ENCODE peak calls at places on chromosomes 11 and 22, in ten cellular contexts. One of them, this sample, is unnamed.

GRCh38 chr22:46587067-46587471 is 33.1 kb upstream of the GRAMD4 start:
- DNase-seq in NCI-H460: no peak
- DNase-seq in activated T-cell treated with anti-CD3 and anti-CD28 coated beads for 48 hours: no peak
- DNase-seq in left lung: no peak
- DNase-seq in kidney glomerular epithelial cell: no peak
- DNase-seq in stimulated activated CD4-positive, alpha-beta T cell treated with anti-CD3 and anti-CD28 coated beads, TNF-alpha, amount 100 ng/mL, for 24 hours: no peak
- DNase-seq in EL: no peak
- DNase-seq in stomach: no peak
- DNase-seq in foreskin melanocyte: no peak
- DNase-seq in HAP-1: no peak
- DNase-seq in this sample: no peak

GRCh38 chr11:62680825-62681240 is 2.0 kb upstream of the UBXN1 start:
- DNase-seq in NCI-H460: peak
- DNase-seq in activated T-cell treated with anti-CD3 and anti-CD28 coated beads for 48 hours: peak
- DNase-seq in left lung: no peak
- DNase-seq in kidney glomerular epithelial cell: peak
- DNase-seq in stimulated activated CD4-positive, alpha-beta T cell treated with anti-CD3 and anti-CD28 coated beads, TNF-alpha, amount 100 ng/mL, for 24 hours: no peak
- DNase-seq in EL: peak
- DNase-seq in stomach: peak
- DNase-seq in foreskin melanocyte: peak
- DNase-seq in HAP-1: peak
- DNase-seq in this sample: no peak

GRCh38 chr11:102836290-102836875 is 7.0 kb downstream of the MMP3 start:
- DNase-seq in NCI-H460: no peak
- DNase-seq in activated T-cell treated with anti-CD3 and anti-CD28 coated beads for 48 hours: no peak
- DNase-seq in left lung: no peak
- DNase-seq in kidney glomerular epithelial cell: no peak
- DNase-seq in stimulated activated CD4-positive, alpha-beta T cell treated with anti-CD3 and anti-CD28 coated beads, TNF-alpha, amount 100 ng/mL, for 24 hours: no peak
- DNase-seq in EL: peak
- DNase-seq in stomach: no peak
- DNase-seq in foreskin melanocyte: no peak
- DNase-seq in HAP-1: no peak
- DNase-seq in this sample: no peak

GRCh38 chr11:13475091-13475490 is 12.1 kb upstream of the BTBD10 start:
- DNase-seq in NCI-H460: no peak
- DNase-seq in activated T-cell treated with anti-CD3 and anti-CD28 coated beads for 48 hours: no peak
- DNase-seq in left lung: no peak
- DNase-seq in kidney glomerular epithelial cell: no peak
- DNase-seq in stimulated activated CD4-positive, alpha-beta T cell treated with anti-CD3 and anti-CD28 coated beads, TNF-alpha, amount 100 ng/mL, for 24 hours: no peak
- DNase-seq in EL: no peak
- DNase-seq in stomach: no peak
- DNase-seq in foreskin melanocyte: no peak
- DNase-seq in HAP-1: no peak
- DNase-seq in this sample: no peak

GRCh38 chr22:47597041-47597440 is 834.6 kb downstream of the TBC1D22A start:
- DNase-seq in NCI-H460: no peak
- DNase-seq in activated T-cell treated with anti-CD3 and anti-CD28 coated beads for 48 hours: no peak
- DNase-seq in left lung: no peak
- DNase-seq in kidney glomerular epithelial cell: no peak
- DNase-seq in stimulated activated CD4-positive, alpha-beta T cell treated with anti-CD3 and anti-CD28 coated beads, TNF-alpha, amount 100 ng/mL, for 24 hours: no peak
- DNase-seq in EL: no peak
- DNase-seq in stomach: no peak
- DNase-seq in foreskin melanocyte: no peak
- DNase-seq in HAP-1: no peak
- DNase-seq in this sample: no peak

GRCh38 chr11:61828379-61828628 is 204 bp downstream of the FADS2 start:
- DNase-seq in NCI-H460: no peak
- DNase-seq in activated T-cell treated with anti-CD3 and anti-CD28 coated beads for 48 hours: no peak
- DNase-seq in left lung: no peak
- DNase-seq in kidney glomerular epithelial cell: no peak
- DNase-seq in stimulated activated CD4-positive, alpha-beta T cell treated with anti-CD3 and anti-CD28 coated beads, TNF-alpha, amount 100 ng/mL, for 24 hours: no peak
- DNase-seq in EL: no peak
- DNase-seq in stomach: no peak
- DNase-seq in foreskin melanocyte: no peak
- DNase-seq in HAP-1: no peak
- DNase-seq in this sample: no peak

GRCh38 chr11:93020248-93021088 is 51.0 kb downstream of the MTNR1B start:
- DNase-seq in NCI-H460: no peak
- DNase-seq in activated T-cell treated with anti-CD3 and anti-CD28 coated beads for 48 hours: no peak
- DNase-seq in left lung: no peak
- DNase-seq in kidney glomerular epithelial cell: peak
- DNase-seq in stimulated activated CD4-positive, alpha-beta T cell treated with anti-CD3 and anti-CD28 coated beads, TNF-alpha, amount 100 ng/mL, for 24 hours: no peak
- DNase-seq in EL: peak
- DNase-seq in stomach: no peak
- DNase-seq in foreskin melanocyte: no peak
- DNase-seq in HAP-1: no peak
- DNase-seq in this sample: peak

GRCh38 chr22:27534720-27535125 is 266.8 kb downstream of the MN1 start:
- DNase-seq in NCI-H460: peak
- DNase-seq in activated T-cell treated with anti-CD3 and anti-CD28 coated beads for 48 hours: no peak
- DNase-seq in left lung: no peak
- DNase-seq in kidney glomerular epithelial cell: no peak
- DNase-seq in stimulated activated CD4-positive, alpha-beta T cell treated with anti-CD3 and anti-CD28 coated beads, TNF-alpha, amount 100 ng/mL, for 24 hours: no peak
- DNase-seq in EL: peak
- DNase-seq in stomach: no peak
- DNase-seq in foreskin melanocyte: no peak
- DNase-seq in HAP-1: no peak
- DNase-seq in this sample: no peak

GRCh38 chr11:46808804-46809431 is 37.2 kb downstream of the CKAP5 start:
- DNase-seq in NCI-H460: peak
- DNase-seq in activated T-cell treated with anti-CD3 and anti-CD28 coated beads for 48 hours: no peak
- DNase-seq in left lung: no peak
- DNase-seq in kidney glomerular epithelial cell: peak
- DNase-seq in stimulated activated CD4-positive, alpha-beta T cell treated with anti-CD3 and anti-CD28 coated beads, TNF-alpha, amount 100 ng/mL, for 24 hours: no peak
- DNase-seq in EL: peak
- DNase-seq in stomach: no peak
- DNase-seq in foreskin melanocyte: peak
- DNase-seq in HAP-1: peak
- DNase-seq in this sample: no peak

GRCh38 chr11:64232182-64233018 is 2.0 kb upstream of the VEGFB start:
- DNase-seq in NCI-H460: no peak
- DNase-seq in activated T-cell treated with anti-CD3 and anti-CD28 coated beads for 48 hours: no peak
- DNase-seq in left lung: no peak
- DNase-seq in kidney glomerular epithelial cell: no peak
- DNase-seq in stimulated activated CD4-positive, alpha-beta T cell treated with anti-CD3 and anti-CD28 coated beads, TNF-alpha, amount 100 ng/mL, for 24 hours: no peak
- DNase-seq in EL: no peak
- DNase-seq in stomach: no peak
- DNase-seq in foreskin melanocyte: no peak
- DNase-seq in HAP-1: no peak
- DNase-seq in this sample: no peak

GRCh38 chr11:12769834-12770345 is 95.7 kb downstream of the TEAD1 start:
- DNase-seq in NCI-H460: peak
- DNase-seq in activated T-cell treated with anti-CD3 and anti-CD28 coated beads for 48 hours: no peak
- DNase-seq in left lung: no peak
- DNase-seq in kidney glomerular epithelial cell: peak
- DNase-seq in stimulated activated CD4-positive, alpha-beta T cell treated with anti-CD3 and anti-CD28 coated beads, TNF-alpha, amount 100 ng/mL, for 24 hours: no peak
- DNase-seq in EL: peak
- DNase-seq in stomach: no peak
- DNase-seq in foreskin melanocyte: no peak
- DNase-seq in HAP-1: no peak
- DNase-seq in this sample: no peak

GRCh38 chr11:2205214-2205770 is 33.7 kb upstream of the TH start:
- DNase-seq in NCI-H460: no peak
- DNase-seq in activated T-cell treated with anti-CD3 and anti-CD28 coated beads for 48 hours: no peak
- DNase-seq in left lung: peak
- DNase-seq in kidney glomerular epithelial cell: no peak
- DNase-seq in stimulated activated CD4-positive, alpha-beta T cell treated with anti-CD3 and anti-CD28 coated beads, TNF-alpha, amount 100 ng/mL, for 24 hours: no peak
- DNase-seq in EL: no peak
- DNase-seq in stomach: no peak
- DNase-seq in foreskin melanocyte: no peak
- DNase-seq in HAP-1: no peak
- DNase-seq in this sample: no peak

GRCh38 chr11:79226136-79226535 is 214.7 kb downstream of the TENM4 start:
- DNase-seq in NCI-H460: no peak
- DNase-seq in activated T-cell treated with anti-CD3 and anti-CD28 coated beads for 48 hours: no peak
- DNase-seq in left lung: no peak
- DNase-seq in kidney glomerular epithelial cell: no peak
- DNase-seq in stimulated activated CD4-positive, alpha-beta T cell treated with anti-CD3 and anti-CD28 coated beads, TNF-alpha, amount 100 ng/mL, for 24 hours: no peak
- DNase-seq in EL: no peak
- DNase-seq in stomach: no peak
- DNase-seq in foreskin melanocyte: no peak
- DNase-seq in HAP-1: no peak
- DNase-seq in this sample: no peak

GRCh38 chr11:120306519-120307242 is 18.4 kb upstream of the TLCD5 start:
- DNase-seq in NCI-H460: peak
- DNase-seq in activated T-cell treated with anti-CD3 and anti-CD28 coated beads for 48 hours: no peak
- DNase-seq in left lung: no peak
- DNase-seq in kidney glomerular epithelial cell: peak
- DNase-seq in stimulated activated CD4-positive, alpha-beta T cell treated with anti-CD3 and anti-CD28 coated beads, TNF-alpha, amount 100 ng/mL, for 24 hours: no peak
- DNase-seq in EL: peak
- DNase-seq in stomach: peak
- DNase-seq in foreskin melanocyte: peak
- DNase-seq in HAP-1: peak
- DNase-seq in this sample: no peak

GRCh38 chr11:22479133-22479690 is 141.0 kb downstream of the SLC17A6 start:
- DNase-seq in NCI-H460: no peak
- DNase-seq in activated T-cell treated with anti-CD3 and anti-CD28 coated beads for 48 hours: no peak
- DNase-seq in left lung: no peak
- DNase-seq in kidney glomerular epithelial cell: no peak
- DNase-seq in stimulated activated CD4-positive, alpha-beta T cell treated with anti-CD3 and anti-CD28 coated beads, TNF-alpha, amount 100 ng/mL, for 24 hours: no peak
- DNase-seq in EL: no peak
- DNase-seq in stomach: no peak
- DNase-seq in foreskin melanocyte: no peak
- DNase-seq in HAP-1: no peak
- DNase-seq in this sample: no peak

GRCh38 chr11:44030276-44030932 is 17.4 kb upstream of the ACCSL start:
- DNase-seq in NCI-H460: no peak
- DNase-seq in activated T-cell treated with anti-CD3 and anti-CD28 coated beads for 48 hours: no peak
- DNase-seq in left lung: peak
- DNase-seq in kidney glomerular epithelial cell: peak
- DNase-seq in stimulated activated CD4-positive, alpha-beta T cell treated with anti-CD3 and anti-CD28 coated beads, TNF-alpha, amount 100 ng/mL, for 24 hours: no peak
- DNase-seq in EL: no peak
- DNase-seq in stomach: no peak
- DNase-seq in foreskin melanocyte: no peak
- DNase-seq in HAP-1: no peak
- DNase-seq in this sample: no peak

GRCh38 chr11:2462986-2463765 is 18.4 kb downstream of the KCNQ1 start:
- DNase-seq in NCI-H460: no peak
- DNase-seq in activated T-cell treated with anti-CD3 and anti-CD28 coated beads for 48 hours: no peak
- DNase-seq in left lung: peak
- DNase-seq in kidney glomerular epithelial cell: no peak
- DNase-seq in stimulated activated CD4-positive, alpha-beta T cell treated with anti-CD3 and anti-CD28 coated beads, TNF-alpha, amount 100 ng/mL, for 24 hours: no peak
- DNase-seq in EL: no peak
- DNase-seq in stomach: peak
- DNase-seq in foreskin melanocyte: no peak
- DNase-seq in HAP-1: no peak
- DNase-seq in this sample: no peak

GRCh38 chr11:44550123-44550522 is 15.3 kb upstream of the CD82 start:
- DNase-seq in NCI-H460: no peak
- DNase-seq in activated T-cell treated with anti-CD3 and anti-CD28 coated beads for 48 hours: no peak
- DNase-seq in left lung: no peak
- DNase-seq in kidney glomerular epithelial cell: no peak
- DNase-seq in stimulated activated CD4-positive, alpha-beta T cell treated with anti-CD3 and anti-CD28 coated beads, TNF-alpha, amount 100 ng/mL, for 24 hours: no peak
- DNase-seq in EL: no peak
- DNase-seq in stomach: no peak
- DNase-seq in foreskin melanocyte: no peak
- DNase-seq in HAP-1: no peak
- DNase-seq in this sample: no peak

GRCh38 chr11:102451041-102451692 is 1.4 kb downstream of the TMEM123 start:
- DNase-seq in NCI-H460: no peak
- DNase-seq in activated T-cell treated with anti-CD3 and anti-CD28 coated beads for 48 hours: no peak
- DNase-seq in left lung: no peak
- DNase-seq in kidney glomerular epithelial cell: peak
- DNase-seq in stimulated activated CD4-positive, alpha-beta T cell treated with anti-CD3 and anti-CD28 coated beads, TNF-alpha, amount 100 ng/mL, for 24 hours: no peak
- DNase-seq in EL: no peak
- DNase-seq in stomach: no peak
- DNase-seq in foreskin melanocyte: no peak
- DNase-seq in HAP-1: no peak
- DNase-seq in this sample: no peak

GRCh38 chr22:38870312-38870741 is 1.7 kb downstream of the CBX6 start:
- DNase-seq in NCI-H460: peak
- DNase-seq in activated T-cell treated with anti-CD3 and anti-CD28 coated beads for 48 hours: peak
- DNase-seq in left lung: peak
- DNase-seq in kidney glomerular epithelial cell: peak
- DNase-seq in stimulated activated CD4-positive, alpha-beta T cell treated with anti-CD3 and anti-CD28 coated beads, TNF-alpha, amount 100 ng/mL, for 24 hours: peak
- DNase-seq in EL: peak
- DNase-seq in stomach: peak
- DNase-seq in foreskin melanocyte: peak
- DNase-seq in HAP-1: peak
- DNase-seq in this sample: peak

GRCh38 chr22:43945632-43946390 is 9.4 kb upstream of the SAMM50 start:
- DNase-seq in NCI-H460: peak
- DNase-seq in activated T-cell treated with anti-CD3 and anti-CD28 coated beads for 48 hours: peak
- DNase-seq in left lung: peak
- DNase-seq in kidney glomerular epithelial cell: peak
- DNase-seq in stimulated activated CD4-positive, alpha-beta T cell treated with anti-CD3 and anti-CD28 coated beads, TNF-alpha, amount 100 ng/mL, for 24 hours: peak
- DNase-seq in EL: peak
- DNase-seq in stomach: peak
- DNase-seq in foreskin melanocyte: no peak
- DNase-seq in HAP-1: peak
- DNase-seq in this sample: peak

GRCh38 chr11:131760191-131760951 is 390.0 kb downstream of the NTM start:
- DNase-seq in NCI-H460: no peak
- DNase-seq in activated T-cell treated with anti-CD3 and anti-CD28 coated beads for 48 hours: no peak
- DNase-seq in left lung: no peak
- DNase-seq in kidney glomerular epithelial cell: no peak
- DNase-seq in stimulated activated CD4-positive, alpha-beta T cell treated with anti-CD3 and anti-CD28 coated beads, TNF-alpha, amount 100 ng/mL, for 24 hours: no peak
- DNase-seq in EL: peak
- DNase-seq in stomach: no peak
- DNase-seq in foreskin melanocyte: peak
- DNase-seq in HAP-1: no peak
- DNase-seq in this sample: peak